ENCODE peak calls at places on chromosomes 6 and 20, in five cellular contexts. One of them, this sample, is unnamed.

GRCh38 chr6:15254074-15254975 is 8.5 kb downstream of the JARID2 start:
- DNase-seq in occipital lobe: no peak
- DNase-seq in NCI-H1105 treated with DMSO at 0.1 percent for 48 hours: no peak
- DNase-seq in mucosa of gallbladder: no peak
- DNase-seq in activated CD4-positive, alpha-beta T cell treated with anti-CD3 and anti-CD28 coated beads, Interleukin-2, amount 50 U/mL, for 48 hours: no peak
- DNase-seq in this sample: no peak

GRCh38 chr6:18154507-18155272 is at the start of gene TPMT:
- DNase-seq in occipital lobe: no peak
- DNase-seq in NCI-H1105 treated with DMSO at 0.1 percent for 48 hours: peak
- DNase-seq in mucosa of gallbladder: peak
- DNase-seq in activated CD4-positive, alpha-beta T cell treated with anti-CD3 and anti-CD28 coated beads, Interleukin-2, amount 50 U/mL, for 48 hours: no peak
- DNase-seq in this sample: peak

GRCh38 chr6:21587182-21587924 is 6.2 kb upstream of the SOX4 start:
- DNase-seq in occipital lobe: peak
- DNase-seq in NCI-H1105 treated with DMSO at 0.1 percent for 48 hours: peak
- DNase-seq in mucosa of gallbladder: peak
- DNase-seq in activated CD4-positive, alpha-beta T cell treated with anti-CD3 and anti-CD28 coated beads, Interleukin-2, amount 50 U/mL, for 48 hours: peak
- DNase-seq in this sample: peak

GRCh38 chr20:10466855-10467254 is 31.8 kb downstream of the SLX4IP start:
- DNase-seq in occipital lobe: no peak
- DNase-seq in NCI-H1105 treated with DMSO at 0.1 percent for 48 hours: no peak
- DNase-seq in mucosa of gallbladder: no peak
- DNase-seq in activated CD4-positive, alpha-beta T cell treated with anti-CD3 and anti-CD28 coated beads, Interleukin-2, amount 50 U/mL, for 48 hours: no peak
- DNase-seq in this sample: no peak

GRCh38 chr6:50952092-50952932 is 133.6 kb downstream of the TFAP2B start:
- DNase-seq in occipital lobe: no peak
- DNase-seq in NCI-H1105 treated with DMSO at 0.1 percent for 48 hours: peak
- DNase-seq in mucosa of gallbladder: no peak
- DNase-seq in activated CD4-positive, alpha-beta T cell treated with anti-CD3 and anti-CD28 coated beads, Interleukin-2, amount 50 U/mL, for 48 hours: no peak
- DNase-seq in this sample: no peak

GRCh38 chr20:33443512-33444239 is at the start of gene SNTA1:
- DNase-seq in occipital lobe: peak
- DNase-seq in NCI-H1105 treated with DMSO at 0.1 percent for 48 hours: peak
- DNase-seq in mucosa of gallbladder: peak
- DNase-seq in activated CD4-positive, alpha-beta T cell treated with anti-CD3 and anti-CD28 coated beads, Interleukin-2, amount 50 U/mL, for 48 hours: peak
- DNase-seq in this sample: peak

GRCh38 chr20:57680934-57681914 is 28.6 kb downstream of the PMEPA1 start:
- DNase-seq in occipital lobe: no peak
- DNase-seq in NCI-H1105 treated with DMSO at 0.1 percent for 48 hours: no peak
- DNase-seq in mucosa of gallbladder: no peak
- DNase-seq in activated CD4-positive, alpha-beta T cell treated with anti-CD3 and anti-CD28 coated beads, Interleukin-2, amount 50 U/mL, for 48 hours: no peak
- DNase-seq in this sample: no peak

GRCh38 chr6:170093658-170094596 is 197.0 kb downstream of the DLL1 start:
- DNase-seq in occipital lobe: no peak
- DNase-seq in NCI-H1105 treated with DMSO at 0.1 percent for 48 hours: no peak
- DNase-seq in mucosa of gallbladder: no peak
- DNase-seq in activated CD4-positive, alpha-beta T cell treated with anti-CD3 and anti-CD28 coated beads, Interleukin-2, amount 50 U/mL, for 48 hours: no peak
- DNase-seq in this sample: no peak

GRCh38 chr20:57618091-57618765 is 2.0 kb downstream of the ZBP1 start:
- DNase-seq in occipital lobe: no peak
- DNase-seq in NCI-H1105 treated with DMSO at 0.1 percent for 48 hours: no peak
- DNase-seq in mucosa of gallbladder: peak
- DNase-seq in activated CD4-positive, alpha-beta T cell treated with anti-CD3 and anti-CD28 coated beads, Interleukin-2, amount 50 U/mL, for 48 hours: peak
- DNase-seq in this sample: no peak

GRCh38 chr20:50575869-50576720 is 65.9 kb downstream of the PTPN1 start:
- DNase-seq in occipital lobe: peak
- DNase-seq in NCI-H1105 treated with DMSO at 0.1 percent for 48 hours: no peak
- DNase-seq in mucosa of gallbladder: peak
- DNase-seq in activated CD4-positive, alpha-beta T cell treated with anti-CD3 and anti-CD28 coated beads, Interleukin-2, amount 50 U/mL, for 48 hours: peak
- DNase-seq in this sample: no peak

GRCh38 chr6:43838276-43839036 is 68.4 kb downstream of the VEGFA start:
- DNase-seq in occipital lobe: no peak
- DNase-seq in NCI-H1105 treated with DMSO at 0.1 percent for 48 hours: no peak
- DNase-seq in mucosa of gallbladder: peak
- DNase-seq in activated CD4-positive, alpha-beta T cell treated with anti-CD3 and anti-CD28 coated beads, Interleukin-2, amount 50 U/mL, for 48 hours: no peak
- DNase-seq in this sample: no peak

GRCh38 chr6:6590530-6590929 is 2.0 kb downstream of the LY86 start:
- DNase-seq in occipital lobe: no peak
- DNase-seq in NCI-H1105 treated with DMSO at 0.1 percent for 48 hours: no peak
- DNase-seq in mucosa of gallbladder: no peak
- DNase-seq in activated CD4-positive, alpha-beta T cell treated with anti-CD3 and anti-CD28 coated beads, Interleukin-2, amount 50 U/mL, for 48 hours: no peak
- DNase-seq in this sample: no peak

GRCh38 chr6:5249451-5250122 is 11.2 kb downstream of the LYRM4 start:
- DNase-seq in occipital lobe: no peak
- DNase-seq in NCI-H1105 treated with DMSO at 0.1 percent for 48 hours: no peak
- DNase-seq in mucosa of gallbladder: no peak
- DNase-seq in activated CD4-positive, alpha-beta T cell treated with anti-CD3 and anti-CD28 coated beads, Interleukin-2, amount 50 U/mL, for 48 hours: no peak
- DNase-seq in this sample: no peak

GRCh38 chr20:50320910-50321796 is 130.5 kb downstream of the CEBPB start:
- DNase-seq in occipital lobe: no peak
- DNase-seq in NCI-H1105 treated with DMSO at 0.1 percent for 48 hours: no peak
- DNase-seq in mucosa of gallbladder: peak
- DNase-seq in activated CD4-positive, alpha-beta T cell treated with anti-CD3 and anti-CD28 coated beads, Interleukin-2, amount 50 U/mL, for 48 hours: peak
- DNase-seq in this sample: no peak

GRCh38 chr6:3957321-3957720 is 108.1 kb downstream of the FAM50B start:
- DNase-seq in occipital lobe: no peak
- DNase-seq in NCI-H1105 treated with DMSO at 0.1 percent for 48 hours: no peak
- DNase-seq in mucosa of gallbladder: no peak
- DNase-seq in activated CD4-positive, alpha-beta T cell treated with anti-CD3 and anti-CD28 coated beads, Interleukin-2, amount 50 U/mL, for 48 hours: no peak
- DNase-seq in this sample: no peak

GRCh38 chr6:148577687-148578488 is 168.9 kb upstream of the UST start:
- DNase-seq in occipital lobe: peak
- DNase-seq in NCI-H1105 treated with DMSO at 0.1 percent for 48 hours: peak
- DNase-seq in mucosa of gallbladder: peak
- DNase-seq in activated CD4-positive, alpha-beta T cell treated with anti-CD3 and anti-CD28 coated beads, Interleukin-2, amount 50 U/mL, for 48 hours: peak
- DNase-seq in this sample: peak

GRCh38 chr6:27684264-27685211 is 211.6 kb upstream of the ZNF184 start:
- DNase-seq in occipital lobe: peak
- DNase-seq in NCI-H1105 treated with DMSO at 0.1 percent for 48 hours: no peak
- DNase-seq in mucosa of gallbladder: no peak
- DNase-seq in activated CD4-positive, alpha-beta T cell treated with anti-CD3 and anti-CD28 coated beads, Interleukin-2, amount 50 U/mL, for 48 hours: peak
- DNase-seq in this sample: peak

GRCh38 chr20:23165307-23165750 is 79.2 kb upstream of the CD93 start:
- DNase-seq in occipital lobe: no peak
- DNase-seq in NCI-H1105 treated with DMSO at 0.1 percent for 48 hours: no peak
- DNase-seq in mucosa of gallbladder: peak
- DNase-seq in activated CD4-positive, alpha-beta T cell treated with anti-CD3 and anti-CD28 coated beads, Interleukin-2, amount 50 U/mL, for 48 hours: no peak
- DNase-seq in this sample: no peak

GRCh38 chr6:165117121-165117520 is 192.3 kb downstream of the C6orf118 start:
- DNase-seq in occipital lobe: no peak
- DNase-seq in NCI-H1105 treated with DMSO at 0.1 percent for 48 hours: no peak
- DNase-seq in mucosa of gallbladder: no peak
- DNase-seq in activated CD4-positive, alpha-beta T cell treated with anti-CD3 and anti-CD28 coated beads, Interleukin-2, amount 50 U/mL, for 48 hours: no peak
- DNase-seq in this sample: no peak

GRCh38 chr20:45735988-45736387 is 13.8 kb downstream of the SPINT4 start:
- DNase-seq in occipital lobe: no peak
- DNase-seq in NCI-H1105 treated with DMSO at 0.1 percent for 48 hours: no peak
- DNase-seq in mucosa of gallbladder: no peak
- DNase-seq in activated CD4-positive, alpha-beta T cell treated with anti-CD3 and anti-CD28 coated beads, Interleukin-2, amount 50 U/mL, for 48 hours: no peak
- DNase-seq in this sample: no peak

GRCh38 chr6:7568021-7568420 is 22.0 kb upstream of the SNRNP48 start:
- DNase-seq in occipital lobe: no peak
- DNase-seq in NCI-H1105 treated with DMSO at 0.1 percent for 48 hours: no peak
- DNase-seq in mucosa of gallbladder: no peak
- DNase-seq in activated CD4-positive, alpha-beta T cell treated with anti-CD3 and anti-CD28 coated beads, Interleukin-2, amount 50 U/mL, for 48 hours: no peak
- DNase-seq in this sample: no peak

GRCh38 chr6:23851551-23851950 is 274.5 kb upstream of the NRSN1 start:
- DNase-seq in occipital lobe: no peak
- DNase-seq in NCI-H1105 treated with DMSO at 0.1 percent for 48 hours: peak
- DNase-seq in mucosa of gallbladder: no peak
- DNase-seq in activated CD4-positive, alpha-beta T cell treated with anti-CD3 and anti-CD28 coated beads, Interleukin-2, amount 50 U/mL, for 48 hours: no peak
- DNase-seq in this sample: no peak

GRCh38 chr6:160042014-160042773 is 73.3 kb downstream of the IGF2R start:
- DNase-seq in occipital lobe: no peak
- DNase-seq in NCI-H1105 treated with DMSO at 0.1 percent for 48 hours: no peak
- DNase-seq in mucosa of gallbladder: no peak
- DNase-seq in activated CD4-positive, alpha-beta T cell treated with anti-CD3 and anti-CD28 coated beads, Interleukin-2, amount 50 U/mL, for 48 hours: no peak
- DNase-seq in this sample: no peak

GRCh38 chr6:1708820-1709612 is 99.3 kb downstream of the FOXC1 start:
- DNase-seq in occipital lobe: no peak
- DNase-seq in NCI-H1105 treated with DMSO at 0.1 percent for 48 hours: no peak
- DNase-seq in mucosa of gallbladder: no peak
- DNase-seq in activated CD4-positive, alpha-beta T cell treated with anti-CD3 and anti-CD28 coated beads, Interleukin-2, amount 50 U/mL, for 48 hours: no peak
- DNase-seq in this sample: no peak

GRCh38 chr6:9332241-9332640 is 896.9 kb upstream of the SLC35B3 start:
- DNase-seq in occipital lobe: no peak
- DNase-seq in NCI-H1105 treated with DMSO at 0.1 percent for 48 hours: no peak
- DNase-seq in mucosa of gallbladder: no peak
- DNase-seq in activated CD4-positive, alpha-beta T cell treated with anti-CD3 and anti-CD28 coated beads, Interleukin-2, amount 50 U/mL, for 48 hours: no peak
- DNase-seq in this sample: no peak

GRCh38 chr6:106533079-106533478 is 96.2 kb downstream of the RTN4IP1 start:
- DNase-seq in occipital lobe: no peak
- DNase-seq in NCI-H1105 treated with DMSO at 0.1 percent for 48 hours: no peak
- DNase-seq in mucosa of gallbladder: no peak
- DNase-seq in activated CD4-positive, alpha-beta T cell treated with anti-CD3 and anti-CD28 coated beads, Interleukin-2, amount 50 U/mL, for 48 hours: no peak
- DNase-seq in this sample: no peak

GRCh38 chr20:34824026-34824860 is 1.2 kb downstream of the NCOA6 start:
- DNase-seq in occipital lobe: no peak
- DNase-seq in NCI-H1105 treated with DMSO at 0.1 percent for 48 hours: peak
- DNase-seq in mucosa of gallbladder: peak
- DNase-seq in activated CD4-positive, alpha-beta T cell treated with anti-CD3 and anti-CD28 coated beads, Interleukin-2, amount 50 U/mL, for 48 hours: peak
- DNase-seq in this sample: peak

GRCh38 chr6:63347599-63347998 is 27.8 kb upstream of the LGSN start:
- DNase-seq in occipital lobe: no peak
- DNase-seq in NCI-H1105 treated with DMSO at 0.1 percent for 48 hours: no peak
- DNase-seq in mucosa of gallbladder: no peak
- DNase-seq in activated CD4-positive, alpha-beta T cell treated with anti-CD3 and anti-CD28 coated beads, Interleukin-2, amount 50 U/mL, for 48 hours: no peak
- DNase-seq in this sample: no peak

GRCh38 chr6:169940554-169941290 is 189.3 kb downstream of the ERMARD start:
- DNase-seq in occipital lobe: no peak
- DNase-seq in NCI-H1105 treated with DMSO at 0.1 percent for 48 hours: no peak
- DNase-seq in mucosa of gallbladder: no peak
- DNase-seq in activated CD4-positive, alpha-beta T cell treated with anti-CD3 and anti-CD28 coated beads, Interleukin-2, amount 50 U/mL, for 48 hours: no peak
- DNase-seq in this sample: no peak

GRCh38 chr6:159801935-159802334 is 1.9 kb downstream of the PNLDC1 start:
- DNase-seq in occipital lobe: no peak
- DNase-seq in NCI-H1105 treated with DMSO at 0.1 percent for 48 hours: no peak
- DNase-seq in mucosa of gallbladder: no peak
- DNase-seq in activated CD4-positive, alpha-beta T cell treated with anti-CD3 and anti-CD28 coated beads, Interleukin-2, amount 50 U/mL, for 48 hours: no peak
- DNase-seq in this sample: no peak

GRCh38 chr6:88166493-88166900 is 350 bp upstream of the CNR1 start:
- DNase-seq in occipital lobe: no peak
- DNase-seq in NCI-H1105 treated with DMSO at 0.1 percent for 48 hours: peak
- DNase-seq in mucosa of gallbladder: no peak
- DNase-seq in activated CD4-positive, alpha-beta T cell treated with anti-CD3 and anti-CD28 coated beads, Interleukin-2, amount 50 U/mL, for 48 hours: peak
- DNase-seq in this sample: no peak

GRCh38 chr6:130964808-130965604 is 98.0 kb downstream of the EPB41L2 start:
- DNase-seq in occipital lobe: no peak
- DNase-seq in NCI-H1105 treated with DMSO at 0.1 percent for 48 hours: no peak
- DNase-seq in mucosa of gallbladder: no peak
- DNase-seq in activated CD4-positive, alpha-beta T cell treated with anti-CD3 and anti-CD28 coated beads, Interleukin-2, amount 50 U/mL, for 48 hours: no peak
- DNase-seq in this sample: no peak

GRCh38 chr6:89492025-89492640 is 59.2 kb downstream of the ANKRD6 start:
- DNase-seq in occipital lobe: no peak
- DNase-seq in NCI-H1105 treated with DMSO at 0.1 percent for 48 hours: peak
- DNase-seq in mucosa of gallbladder: no peak
- DNase-seq in activated CD4-positive, alpha-beta T cell treated with anti-CD3 and anti-CD28 coated beads, Interleukin-2, amount 50 U/mL, for 48 hours: no peak
- DNase-seq in this sample: peak

GRCh38 chr20:5928831-5929715 is 21.3 kb downstream of the TRMT6 start:
- DNase-seq in occipital lobe: peak
- DNase-seq in NCI-H1105 treated with DMSO at 0.1 percent for 48 hours: no peak
- DNase-seq in mucosa of gallbladder: no peak
- DNase-seq in activated CD4-positive, alpha-beta T cell treated with anti-CD3 and anti-CD28 coated beads, Interleukin-2, amount 50 U/mL, for 48 hours: no peak
- DNase-seq in this sample: no peak

GRCh38 chr20:38001981-38002380 is 31.3 kb downstream of the TTI1 start:
- DNase-seq in occipital lobe: no peak
- DNase-seq in NCI-H1105 treated with DMSO at 0.1 percent for 48 hours: no peak
- DNase-seq in mucosa of gallbladder: no peak
- DNase-seq in activated CD4-positive, alpha-beta T cell treated with anti-CD3 and anti-CD28 coated beads, Interleukin-2, amount 50 U/mL, for 48 hours: no peak
- DNase-seq in this sample: no peak

GRCh38 chr20:59177266-59178250 is 13.9 kb downstream of the ZNF831 start:
- DNase-seq in occipital lobe: no peak
- DNase-seq in NCI-H1105 treated with DMSO at 0.1 percent for 48 hours: no peak
- DNase-seq in mucosa of gallbladder: no peak
- DNase-seq in activated CD4-positive, alpha-beta T cell treated with anti-CD3 and anti-CD28 coated beads, Interleukin-2, amount 50 U/mL, for 48 hours: peak
- DNase-seq in this sample: no peak

GRCh38 chr20:32497589-32498224 is 87.4 kb downstream of the NOL4L start:
- DNase-seq in occipital lobe: no peak
- DNase-seq in NCI-H1105 treated with DMSO at 0.1 percent for 48 hours: no peak
- DNase-seq in mucosa of gallbladder: no peak
- DNase-seq in activated CD4-positive, alpha-beta T cell treated with anti-CD3 and anti-CD28 coated beads, Interleukin-2, amount 50 U/mL, for 48 hours: no peak
- DNase-seq in this sample: no peak

GRCh38 chr6:41702089-41702745 is 33.2 kb downstream of the TFEB start:
- DNase-seq in occipital lobe: no peak
- DNase-seq in NCI-H1105 treated with DMSO at 0.1 percent for 48 hours: no peak
- DNase-seq in mucosa of gallbladder: no peak
- DNase-seq in activated CD4-positive, alpha-beta T cell treated with anti-CD3 and anti-CD28 coated beads, Interleukin-2, amount 50 U/mL, for 48 hours: no peak
- DNase-seq in this sample: no peak

This sample was measured in NCI-H748 treated with DMSO at 0.1 percent for 48 hours.